ENCODE peak calls at places on chromosome 16, in five cellular contexts. S is NCI-H1092 treated with DMSO at 0.1 percent for 48 hours, O is transverse colon, U is HCT116, D is mucosa of descending colon. T is an unnamed sample.

GRCh38 chr16:65319621-65320231 is 197.9 kb upstream of the CDH11 start:
- DNase-seq in U (no peak), D (no peak), S (no peak), O (no peak), T (no peak)

GRCh38 chr16:54928421-54929089 is 2.1 kb upstream of the IRX5 start:
- DNase-seq in S (peak), U (no peak), D (peak), O (no peak), T (peak)

GRCh38 chr16:89574681-89575246 is 794 bp upstream of the CPNE7 start:
- DNase-seq in D (peak), O (peak), U (peak), S (no peak), T (peak)

GRCh38 chr16:2795714-2796143 is 2.5 kb upstream of the PRSS41 start:
- DNase-seq in O (peak), U (no peak), D (peak), S (no peak), T (no peak)

GRCh38 chr16:718922-719321 is 2.0 kb upstream of the ANTKMT start:
- DNase-seq in O (peak), D (peak), S (no peak), U (no peak), T (no peak)

GRCh38 chr16:31141489-31142108 is 6.1 kb upstream of the PRSS8 start:
- DNase-seq in D (peak), S (no peak), U (no peak), O (no peak), T (no peak)

GRCh38 chr16:78098544-78099371 is 696 bp upstream of the WWOX start:
- DNase-seq in D (no peak), U (no peak), O (no peak), S (peak), T (no peak)

GRCh38 chr16:51159864-51160263 is 8.8 kb upstream of the SALL1 start:
- DNase-seq in O (no peak), U (no peak), S (no peak), D (no peak), T (no peak)

GRCh38 chr16:2082171-2082982 is 34.6 kb downstream of the TSC2 start:
- DNase-seq in D (peak), U (no peak), S (no peak), O (peak), T (no peak)

GRCh38 chr16:88721236-88721635 is 14.9 kb downstream of the CTU2 start:
- DNase-seq in O (no peak), D (no peak), U (no peak), S (no peak), T (no peak)

GRCh38 chr16:87490091-87490798 is 2.6 kb downstream of the ZCCHC14 start:
- DNase-seq in U (no peak), S (no peak), O (no peak), D (no peak), T (no peak)

GRCh38 chr16:88700636-88701482 is 5.3 kb downstream of the RNF166 start:
- DNase-seq in U (no peak), O (peak), S (no peak), D (peak), T (peak)

GRCh38 chr16:77220427-77220826 is 21.2 kb downstream of the SYCE1L start:
- DNase-seq in D (no peak), S (no peak), U (no peak), O (no peak), T (peak)

GRCh38 chr16:1167276-1168107 is 14.6 kb downstream of the CACNA1H start:
- DNase-seq in U (no peak), O (no peak), S (peak), D (no peak), T (no peak)

GRCh38 chr16:81606039-81606438 is 161.4 kb downstream of the CMIP start:
- DNase-seq in U (no peak), O (no peak), D (no peak), S (no peak), T (no peak)

GRCh38 chr16:11345040-11345862 is at the start of gene RMI2:
- DNase-seq in U (peak), S (peak), D (peak), O (peak), T (peak)

GRCh38 chr16:11503566-11503965 is 83.2 kb downstream of the LITAF start:
- DNase-seq in O (no peak), S (no peak), D (no peak), U (no peak), T (no peak)

GRCh38 chr16:75420987-75421819 is 12.1 kb downstream of the CFDP1 start:
- DNase-seq in D (peak), S (no peak), O (peak), U (no peak), T (no peak)

GRCh38 chr16:31215287-31216115 is 1.4 kb downstream of the PYDC1 start:
- DNase-seq in U (peak), S (no peak), D (peak), O (peak), T (peak)

GRCh38 chr16:53664724-53665345 is 38.8 kb downstream of the RPGRIP1L start:
- DNase-seq in U (no peak), S (no peak), D (no peak), O (no peak), T (no peak)

GRCh38 chr16:58551496-58551895 is 36.2 kb downstream of the SETD6 start:
- DNase-seq in U (no peak), S (no peak), O (no peak), D (no peak), T (no peak)

GRCh38 chr16:27591837-27592236 is 41.9 kb downstream of the KATNIP start:
- DNase-seq in D (no peak), U (no peak), S (no peak), O (no peak), T (no peak)